ENCODE peak calls at places on chromosomes 5 and 9, in five cellular contexts. S is iPS-NIHi11; F is brain microvascular endothelial cell; U is CD4-positive, CD25-positive, alpha-beta regulatory T cell; T is SK-N-SH. N is an unnamed sample.

GRCh38 chr9:130736834-130737233 is 43.3 kb downstream of the EXOSC2 start:
- DNase-seq in S (no peak), U (no peak), T (no peak), F (no peak), N (no peak)

GRCh38 chr9:36485647-36486453 is 85.8 kb upstream of the RNF38 start:
- DNase-seq in F (no peak), U (no peak), T (peak), S (peak), N (no peak)

GRCh38 chr5:39138892-39139291 is 64.7 kb upstream of the RICTOR start:
- DNase-seq in U (no peak), T (no peak), F (peak), S (no peak), N (no peak)

GRCh38 chr9:21995652-21996275 is 1.2 kb downstream of the CDKN2B-AS1 start:
- DNase-seq in U (peak), T (peak), F (no peak), S (peak), N (no peak)

GRCh38 chr9:86642721-86643120 is 288.5 kb upstream of the TUT7 start:
- DNase-seq in F (no peak), T (no peak), S (no peak), U (no peak), N (no peak)

GRCh38 chr5:135010502-135011354 is 23.3 kb downstream of the PITX1 start:
- DNase-seq in F (no peak), T (peak), S (peak), U (no peak), N (no peak)

GRCh38 chr5:89572696-89573095 is 689.7 kb upstream of the MEF2C start:
- DNase-seq in S (no peak), F (peak), T (no peak), U (no peak), N (no peak)

GRCh38 chr9:114894801-114895433 is 35.5 kb downstream of the TNFSF8 start:
- DNase-seq in S (peak), U (peak), T (no peak), F (peak), N (no peak)

GRCh38 chr5:126492939-126493338 is 69.7 kb downstream of the GRAMD2B start:
- DNase-seq in S (no peak), F (no peak), U (peak), T (no peak), N (no peak)

GRCh38 chr5:154830596-154830995 is 19.8 kb downstream of the FAXDC2 start:
- DNase-seq in T (no peak), F (no peak), U (no peak), S (no peak), N (no peak)

GRCh38 chr5:32460702-32461101 is 16.2 kb upstream of the ZFR start:
- DNase-seq in S (no peak), T (no peak), U (no peak), F (no peak), N (no peak)

GRCh38 chr5:167895899-167896659 is 395.4 kb upstream of the WWC1 start:
- DNase-seq in T (no peak), S (no peak), F (no peak), U (no peak), N (no peak)

GRCh38 chr9:73349476-73349875 is 197.8 kb downstream of the ANXA1 start:
- DNase-seq in T (no peak), S (no peak), F (no peak), U (no peak), N (no peak)

GRCh38 chr9:127395491-127396252 is 1.3 kb upstream of the SLC2A8 start:
- DNase-seq in U (no peak), S (no peak), F (no peak), T (no peak), N (no peak)

GRCh38 chr9:121675969-121676822 is 24.8 kb downstream of the DAB2IP start:
- DNase-seq in F (no peak), U (no peak), T (peak), S (no peak), N (no peak)

GRCh38 chr5:1282139-1282992 is 12.5 kb downstream of the TERT start:
- DNase-seq in F (no peak), U (no peak), T (no peak), S (no peak), N (no peak)

GRCh38 chr9:100170556-100170955 is 71.5 kb downstream of the INVS start:
- DNase-seq in S (no peak), U (no peak), T (no peak), F (no peak), N (no peak)

GRCh38 chr5:25107878-25108277 is 463.1 kb upstream of the CDH10 start:
- DNase-seq in F (no peak), U (no peak), T (no peak), S (no peak), N (no peak)

GRCh38 chr9:86987900-86988299 is 40.6 kb upstream of the GAS1 start:
- DNase-seq in F (no peak), U (no peak), T (no peak), S (no peak), N (no peak)

GRCh38 chr5:144203750-144204596 is 33.3 kb downstream of the KCTD16 start:
- DNase-seq in T (peak), S (peak), F (peak), U (peak), N (peak)

GRCh38 chr9:88746029-88746743 is 211.2 kb downstream of the NXNL2 start:
- DNase-seq in T (no peak), F (peak), S (peak), U (no peak), N (no peak)

GRCh38 chr5:92644271-92644886 is 936.6 kb downstream of the NR2F1-AS1 start:
- DNase-seq in S (peak), T (no peak), F (no peak), U (no peak), N (no peak)

GRCh38 chr9:33818167-33818831 is 1.3 kb downstream of the UBE2R2 start:
- DNase-seq in U (peak), F (no peak), S (no peak), T (no peak), N (no peak)

GRCh38 chr5:58666598-58667595 is 84.0 kb downstream of the RAB3C start:
- DNase-seq in U (no peak), F (no peak), T (peak), S (peak), N (no peak)

GRCh38 chr5:45277860-45278259 is 418.3 kb downstream of the HCN1 start:
- DNase-seq in U (no peak), F (no peak), T (no peak), S (no peak), N (no peak)